ENCODE peak calls at places on chromosomes 5 and 9, in five cellular contexts. M, H, F, Q and T are unnamed samples.

GRCh38 chr9:106862946-106863740 is at the start of gene ZNF462:
- DNase-seq in Q (peak; percentile 84), F (peak; percentile 32), H (no peak), M (peak; percentile 56), T (no peak)

GRCh38 chr9:131461166-131461565 is 41.6 kb upstream of the POMT1 start:
- DNase-seq in Q (no peak), F (no peak), H (no peak), M (no peak), T (no peak)

GRCh38 chr5:41510176-41510831 is at the start of gene PLCXD3:
- DNase-seq in F (peak; percentile 18), Q (peak; percentile 76), H (no peak), M (no peak), T (no peak)

GRCh38 chr5:177959315-177959714 is 36.7 kb downstream of the PROP1 start:
- DNase-seq in Q (no peak), M (no peak), F (no peak), H (no peak), T (no peak)

GRCh38 chr5:31113101-31113500 is 80.4 kb upstream of the CDH6 start:
- DNase-seq in Q (no peak), M (no peak), F (no peak), H (no peak), T (no peak)

GRCh38 chr5:74945561-74946165 is 79.5 kb upstream of the FAM169A start:
- DNase-seq in F (peak; percentile 34), Q (no peak), H (no peak), M (no peak), T (peak; percentile 27)

GRCh38 chr9:127983847-127984289 is 3.1 kb upstream of the EEIG1 start:
- DNase-seq in Q (no peak), M (no peak), H (no peak), F (no peak), T (peak; percentile 76)

GRCh38 chr9:134738869-134739659 is 97.5 kb downstream of the COL5A1 start:
- DNase-seq in H (peak; percentile 37), F (peak; percentile 70), M (peak; percentile 48), Q (no peak), T (no peak)

GRCh38 chr5:143400541-143401252 is 2.8 kb downstream of the NR3C1 start:
- DNase-seq in Q (no peak), M (no peak), F (no peak), H (no peak), T (no peak)

GRCh38 chr5:58244819-58245478 is 214.9 kb downstream of the PLK2 start:
- DNase-seq in H (no peak), M (no peak), F (no peak), Q (no peak), T (no peak)

GRCh38 chr5:80825780-80826460 is 134.2 kb upstream of the RASGRF2 start:
- DNase-seq in H (no peak), M (no peak), F (no peak), Q (no peak), T (no peak)

GRCh38 chr5:68544656-68545565 is 329.4 kb downstream of the PIK3R1 start:
- DNase-seq in F (no peak), M (no peak), Q (no peak), H (no peak), T (no peak)

GRCh38 chr5:157594237-157594636 is 18.7 kb upstream of the ADAM19 start:
- DNase-seq in F (no peak), Q (no peak), M (no peak), H (no peak), T (no peak)

GRCh38 chr9:122821278-122821952 is 7.0 kb downstream of the PDCL start:
- DNase-seq in H (no peak), Q (peak; percentile 80), M (no peak), F (no peak), T (no peak)

GRCh38 chr9:128555180-128555721 is 2.9 kb downstream of the SPTAN1 start:
- DNase-seq in H (no peak), M (no peak), F (no peak), Q (no peak), T (no peak)

GRCh38 chr5:167573274-167574127 is 717.9 kb upstream of the WWC1 start:
- DNase-seq in H (no peak), M (no peak), F (no peak), Q (no peak), T (no peak)

GRCh38 chr9:136943291-136944093 is 1.0 kb downstream of the FBXW5 start:
- DNase-seq in M (no peak), Q (peak; percentile 90), H (no peak), F (peak; percentile 78), T (no peak)

GRCh38 chr5:163790497-163790896 is 285.1 kb downstream of the MAT2B start:
- DNase-seq in Q (no peak), F (no peak), H (no peak), M (no peak), T (no peak)

GRCh38 chr5:151005975-151006576 is 14.3 kb upstream of the GPX3 start:
- DNase-seq in Q (peak; percentile 95), M (no peak), H (no peak), F (no peak), T (no peak)

GRCh38 chr5:123936548-123936947 is 424.6 kb downstream of the CSNK1G3 start:
- DNase-seq in M (no peak), Q (no peak), H (no peak), F (no peak), T (no peak)

GRCh38 chr5:79510638-79511037 is 3.3 kb downstream of the HOMER1 start:
- DNase-seq in M (no peak), F (no peak), H (no peak), Q (no peak), T (no peak)

GRCh38 chr5:177085985-177086917 is at the start of gene FGFR4:
- DNase-seq in H (peak; percentile 69), M (no peak), Q (peak; percentile 93), F (peak; percentile 94), T (peak; percentile 12)

GRCh38 chr9:123002754-123003153 is 30.7 kb upstream of the GPR21 start:
- DNase-seq in Q (no peak), H (no peak), M (no peak), F (no peak), T (no peak)

GRCh38 chr5:14414007-14414406 is 167.6 kb upstream of the OTULINL start:
- DNase-seq in M (no peak), H (no peak), F (no peak), Q (no peak), T (no peak)

GRCh38 chr5:159101689-159102088 is 2.0 kb upstream of the EBF1 start:
- DNase-seq in H (no peak), F (no peak), M (no peak), Q (no peak), T (no peak)

GRCh38 chr5:120394259-120394658 is 69.8 kb upstream of the PRR16 start:
- DNase-seq in H (no peak), Q (no peak), M (no peak), F (no peak), T (no peak)

GRCh38 chr9:114687034-114687433 is 5.0 kb upstream of the TEX48 start:
- DNase-seq in Q (no peak), F (no peak), M (no peak), H (no peak), T (no peak)

GRCh38 chr5:75050415-75050814 is 1.9 kb downstream of the GCNT4 start:
- DNase-seq in Q (no peak), H (peak; percentile 24), M (no peak), F (no peak), T (no peak)

GRCh38 chr9:4550777-4551476 is 60.7 kb downstream of the SLC1A1 start:
- DNase-seq in F (no peak), H (no peak), Q (no peak), M (peak; percentile 39), T (no peak)

GRCh38 chr9:109440117-109440515 is 58.0 kb downstream of the PTPN3 start:
- DNase-seq in H (no peak), F (no peak), Q (no peak), M (no peak), T (no peak)

GRCh38 chr5:133260715-133261114 is 208.9 kb downstream of the HSPA4 start:
- DNase-seq in F (no peak), M (no peak), H (no peak), Q (no peak), T (no peak)

GRCh38 chr9:35557330-35557729 is 47.7 kb upstream of the TESK1 start:
- DNase-seq in M (no peak), Q (no peak), H (no peak), F (no peak), T (no peak)

GRCh38 chr5:68288756-68289134 is 73.2 kb downstream of the PIK3R1 start:
- DNase-seq in M (no peak), H (no peak), Q (peak; percentile 57), F (no peak), T (no peak)

GRCh38 chr5:61132559-61132958 is 29.7 kb downstream of the SMIM15 start:
- DNase-seq in M (no peak), H (no peak), F (no peak), Q (no peak), T (no peak)

GRCh38 chr5:32461441-32462120 is 17.0 kb upstream of the ZFR start:
- DNase-seq in F (no peak), M (no peak), H (no peak), Q (no peak), T (no peak)

GRCh38 chr5:55597014-55597981 is 62.5 kb upstream of the PLPP1 start:
- DNase-seq in Q (no peak), M (no peak), F (no peak), H (no peak), T (no peak)

GRCh38 chr5:15021286-15022046 is 149.9 kb upstream of the ANKH start:
- DNase-seq in H (no peak), M (no peak), F (no peak), Q (no peak), T (no peak)

GRCh38 chr9:124941689-124942561 is 1.0 kb upstream of the GOLGA1 start:
- DNase-seq in M (no peak), F (no peak), H (peak; percentile 68), Q (peak; percentile 86), T (peak; percentile 19)

GRCh38 chr5:56023296-56023695 is 28.5 kb upstream of the IL6ST start:
- DNase-seq in H (no peak), F (no peak), Q (no peak), M (no peak), T (no peak)